ENCODE peak calls at places on chromosomes 16 and 17, in six cellular contexts. T, I, K, M, G and A are unnamed samples.

GRCh38 chr17:80254396-80255241 is 6.0 kb upstream of the RNF213 start:
- DNase-seq in K (peak), G (no peak), I (peak), T (no peak), M (peak), A (peak)

GRCh38 chr17:16477255-16477654 is 14.7 kb downstream of the LRRC75A start:
- DNase-seq in T (no peak), K (no peak), M (no peak), I (no peak), G (no peak), A (peak)

GRCh38 chr16:15854061-15854460 is 2.8 kb downstream of the MYH11 start:
- DNase-seq in I (no peak), G (no peak), K (no peak), M (no peak), T (no peak), A (no peak)

GRCh38 chr17:81036128-81036891 is 1.4 kb downstream of the BAIAP2 start:
- DNase-seq in I (no peak), G (no peak), T (no peak), K (no peak), M (no peak), A (no peak)

GRCh38 chr17:75980188-75981018 is 1.4 kb downstream of the TEN1 start:
- DNase-seq in T (no peak), I (no peak), K (no peak), G (no peak), M (peak), A (no peak)

GRCh38 chr16:82675300-82675699 is 48.5 kb downstream of the CDH13 start:
- DNase-seq in G (no peak), M (no peak), I (no peak), K (no peak), T (no peak), A (no peak)

GRCh38 chr17:76273923-76274558 is 8.9 kb downstream of the UBALD2 start:
- DNase-seq in G (no peak), M (no peak), I (no peak), T (no peak), K (no peak), A (no peak)

GRCh38 chr17:36602030-36602737 is 801 bp downstream of the MRM1 start:
- DNase-seq in I (no peak), G (peak), M (no peak), K (no peak), T (no peak), A (peak)

GRCh38 chr17:43768382-43768781 is 9.8 kb upstream of the SOST start:
- DNase-seq in I (no peak), G (no peak), T (no peak), M (peak), K (no peak), A (no peak)

GRCh38 chr16:5852151-5852550 is 754.6 kb upstream of the EEF2KMT start:
- DNase-seq in I (no peak), G (no peak), M (no peak), K (no peak), T (no peak), A (no peak)

GRCh38 chr17:2214887-2215615 is 88.5 kb downstream of the SMG6 start:
- DNase-seq in G (peak), T (no peak), I (no peak), M (no peak), K (no peak), A (peak)

GRCh38 chr17:77959216-77959925 is 868 bp downstream of the TNRC6C start:
- DNase-seq in M (no peak), I (peak), T (no peak), G (peak), K (peak), A (peak)

GRCh38 chr17:35900693-35901487 is 20.7 kb upstream of the CCL5 start:
- DNase-seq in K (no peak), G (peak), M (no peak), I (peak), T (no peak), A (peak)

GRCh38 chr16:46903255-46903905 is 19.2 kb downstream of the GPT2 start:
- DNase-seq in M (no peak), I (no peak), T (no peak), K (no peak), G (no peak), A (no peak)